ENCODE peak calls at places on chromosomes 11 and 22, in eight cellular contexts. X is astrocyte of the spinal cord; H is BE2C; N is stimulated activated CD4-positive, alpha-beta T cell treated with anti-CD3 and anti-CD28 coated beads, Interleukin-4, amount 100 ng/mL, for 48 hours; L is RPMI8226; E is stimulated activated effector memory CD8-positive, alpha-beta T cell treated with anti-CD3 and anti-CD28 coated beads, Interleukin-12 subunit alpha, Interleukin-12 subunit beta, amount 100 ng/mL, for 72 hours; J is hypothalamus; Q is posterior cingulate gyrus. V is an unnamed sample.

GRCh38 chr22:36085476-36086169 is 57.0 kb upstream of the RBFOX2 start:
- DNase-seq in X (no peak), H (no peak), N (no peak), L (no peak), E (no peak), J (no peak), Q (no peak), V (no peak)

GRCh38 chr11:40162901-40163300 is 1296.6 kb downstream of the LRRC4C start:
- DNase-seq in X (no peak), H (peak), N (no peak), L (no peak), E (no peak), J (no peak), Q (no peak), V (no peak)

GRCh38 chr11:112113539-112114457 is 27.1 kb downstream of the SDHD start:
- DNase-seq in X (peak), H (no peak), N (no peak), L (peak), E (no peak), J (no peak), Q (no peak), V (no peak)

GRCh38 chr11:65589444-65590239 is 6.0 kb downstream of the KCNK7 start:
- DNase-seq in X (no peak), H (no peak), N (no peak), L (peak), E (peak), J (no peak), Q (no peak), V (no peak)

GRCh38 chr22:33853200-33854097 is 66.8 kb downstream of the LARGE1 start:
- DNase-seq in X (peak), H (no peak), N (no peak), L (peak), E (peak), J (peak), Q (peak), V (peak)

GRCh38 chr22:19042285-19043110 is 79.7 kb downstream of the DGCR2 start:
- DNase-seq in X (no peak), H (no peak), N (no peak), L (no peak), E (no peak), J (no peak), Q (no peak), V (no peak)

GRCh38 chr11:69535928-69536327 is 54.5 kb downstream of the LINC01488 start:
- DNase-seq in X (no peak), H (no peak), N (no peak), L (no peak), E (no peak), J (no peak), Q (no peak), V (no peak)

GRCh38 chr11:35148163-35148562 is 9.2 kb downstream of the CD44 start:
- DNase-seq in X (peak), H (no peak), N (no peak), L (no peak), E (no peak), J (no peak), Q (no peak), V (no peak)

GRCh38 chr11:32231909-32232493 is 141.1 kb downstream of the RCN1 start:
- DNase-seq in X (peak), H (peak), N (peak), L (peak), E (no peak), J (no peak), Q (peak), V (no peak)

GRCh38 chr11:61976813-61977475 is 9.5 kb upstream of the FTH1 start:
- DNase-seq in X (no peak), H (no peak), N (no peak), L (no peak), E (no peak), J (no peak), Q (no peak), V (no peak)

GRCh38 chr11:78666675-78667129 is 92.0 kb upstream of the NARS2 start:
- DNase-seq in X (no peak), H (no peak), N (no peak), L (no peak), E (no peak), J (no peak), Q (no peak), V (no peak)